ENCODE peak calls at places on chromosomes 3 and 15, in nine cellular contexts. B is cardiac fibroblast; H is GM12865; U is cardiac muscle cell; X is CD8-positive, alpha-beta T cell; S is mammary epithelial cell; C is ovary; J is A549; I is colonic mucosa. P is an unnamed sample.

GRCh38 chr3:185316740-185317407 is 46.1 kb upstream of the MAP3K13 start:
- DNase-seq in C (no peak), J (peak), X (no peak), S (peak), I (no peak), H (peak), B (peak), U (no peak), P (peak)

GRCh38 chr15:80132382-80132781 is 20.4 kb upstream of the FAH start:
- DNase-seq in S (no peak), X (no peak), J (no peak), I (no peak), C (no peak), U (no peak), B (no peak), H (no peak), P (no peak)

GRCh38 chr3:23865595-23866396 is 51.0 kb downstream of the NKIRAS1 start:
- DNase-seq in S (no peak), H (peak), J (peak), X (no peak), C (no peak), B (peak), U (peak), I (no peak), P (peak)

GRCh38 chr3:57951106-57951882 is 56.9 kb upstream of the FLNB start:
- DNase-seq in S (peak), I (peak), H (no peak), C (peak), U (peak), X (no peak), J (peak), B (peak), P (peak)

GRCh38 chr15:95470529-95470928 is 860.0 kb upstream of the NR2F2 start:
- DNase-seq in S (no peak), H (no peak), C (no peak), X (no peak), B (no peak), U (no peak), J (no peak), I (no peak), P (no peak)

GRCh38 chr3:189947068-189947467 is 173.6 kb downstream of the P3H2 start:
- DNase-seq in H (no peak), J (no peak), I (no peak), B (no peak), C (no peak), X (no peak), S (no peak), U (no peak), P (peak)

GRCh38 chr15:75170711-75171341 is 30.9 kb upstream of the C15orf39 start:
- DNase-seq in S (peak), I (no peak), B (no peak), J (no peak), C (no peak), U (peak), H (no peak), X (no peak), P (no peak)

GRCh38 chr3:115836944-115837343 is 213.6 kb downstream of the GAP43 start:
- DNase-seq in U (peak), S (no peak), X (no peak), B (peak), I (no peak), H (peak), J (peak), C (no peak), P (peak)

GRCh38 chr3:112302881-112303761 is 9.1 kb upstream of the SLC9C1 start:
- DNase-seq in X (no peak), B (no peak), H (peak), U (peak), I (no peak), J (no peak), S (no peak), C (no peak), P (peak)

GRCh38 chr3:47370887-47371697 is 9.7 kb upstream of the PTPN23 start:
- DNase-seq in S (no peak), J (no peak), I (peak), C (no peak), B (no peak), U (peak), X (no peak), H (peak), P (peak)

GRCh38 chr3:140176526-140176925 is 241.5 kb downstream of the CLSTN2 start:
- DNase-seq in C (no peak), U (no peak), H (no peak), X (no peak), J (no peak), S (no peak), I (no peak), B (peak), P (no peak)

GRCh38 chr3:119013951-119014350 is 20.7 kb downstream of the IGSF11 start:
- DNase-seq in U (no peak), J (no peak), I (no peak), C (no peak), X (no peak), B (no peak), H (no peak), S (no peak), P (no peak)

GRCh38 chr15:73375755-73376305 is 7.1 kb upstream of the HCN4 start:
- DNase-seq in J (no peak), H (no peak), C (no peak), S (no peak), B (no peak), I (no peak), U (peak), X (no peak), P (no peak)

GRCh38 chr3:124599779-124600693 is 130.2 kb upstream of the UMPS start:
- DNase-seq in C (no peak), S (peak), B (peak), J (peak), I (peak), X (no peak), H (no peak), U (peak), P (no peak)

GRCh38 chr3:159855599-159856495 is 132.8 kb upstream of the IL12A start:
- DNase-seq in S (no peak), I (no peak), X (no peak), C (no peak), U (no peak), J (no peak), B (no peak), H (no peak), P (peak)

GRCh38 chr3:87309601-87310000 is 33.2 kb upstream of the POU1F1 start:
- DNase-seq in J (peak), I (no peak), X (no peak), H (no peak), S (peak), B (no peak), C (no peak), U (no peak), P (no peak)

GRCh38 chr3:54008744-54009143 is 113.6 kb upstream of the CACNA2D3 start:
- DNase-seq in B (no peak), J (no peak), H (no peak), U (peak), I (no peak), X (no peak), C (no peak), S (no peak), P (no peak)

GRCh38 chr3:8458711-8459110 is 42.9 kb upstream of the LMCD1 start:
- DNase-seq in X (no peak), S (no peak), C (no peak), J (no peak), U (no peak), H (no peak), I (no peak), B (peak), P (no peak)

GRCh38 chr3:10435850-10436249 is 69.5 kb downstream of the ATP2B2 start:
- DNase-seq in J (no peak), U (no peak), B (no peak), I (no peak), S (no peak), C (no peak), H (no peak), X (no peak), P (no peak)
- TF ChIP-seq CTCF in J (no peak), U (no peak), B (no peak), I (no peak), S (no peak), C (no peak), H (no peak), X (no peak), P (no peak)

GRCh38 chr3:6585360-6585759 is 275.6 kb upstream of the GRM7 start:
- DNase-seq in C (no peak), S (no peak), U (no peak), I (no peak), H (no peak), B (no peak), X (no peak), J (no peak), P (no peak)

GRCh38 chr3:6577584-6577983 is 283.3 kb upstream of the GRM7 start:
- DNase-seq in J (no peak), S (no peak), H (no peak), B (no peak), U (no peak), X (no peak), I (no peak), C (no peak), P (no peak)

GRCh38 chr3:6578526-6578925 is 282.4 kb upstream of the GRM7 start:
- DNase-seq in I (no peak), B (peak), S (peak), X (no peak), J (no peak), U (no peak), H (no peak), C (no peak), P (no peak)

GRCh38 chr3:6580808-6581207 is 280.1 kb upstream of the GRM7 start:
- DNase-seq in B (no peak), X (no peak), S (no peak), H (no peak), C (no peak), U (peak), J (no peak), I (no peak), P (no peak)
- H3K4me3 ChIP-seq in B (no peak), X (no peak), S (no peak), H (no peak), C (no peak), U (no peak), J (no peak), I (no peak), P (no peak)

GRCh38 chr3:50147861-50148260 is 7.3 kb upstream of the SEMA3F start:
- DNase-seq in S (no peak), H (no peak), B (no peak), X (no peak), U (no peak), C (no peak), I (no peak), J (no peak), P (peak)

GRCh38 chr3:50147447-50147846 is 7.7 kb upstream of the SEMA3F start:
- DNase-seq in H (no peak), S (no peak), U (no peak), B (no peak), J (no peak), X (no peak), C (no peak), I (no peak), P (no peak)

GRCh38 chr3:50147016-50147415 is 8.1 kb upstream of the SEMA3F start:
- DNase-seq in B (no peak), H (no peak), U (no peak), S (no peak), I (no peak), X (no peak), C (no peak), J (no peak), P (no peak)

GRCh38 chr3:50150404-50150750 is 4.7 kb upstream of the SEMA3F start:
- DNase-seq in S (no peak), I (no peak), B (no peak), H (no peak), U (no peak), C (no peak), X (no peak), J (no peak), P (no peak)

GRCh38 chr3:50146316-50146901 is 8.7 kb upstream of the SEMA3F start:
- DNase-seq in C (no peak), X (no peak), H (no peak), U (no peak), J (no peak), B (no peak), I (no peak), S (peak), P (no peak)
- TF ChIP-seq CTCF in C (no peak), X (no peak), H (no peak), U (no peak), J (no peak), B (no peak), I (no peak), S (no peak), P (no peak)

GRCh38 chr15:98331676-98332075 is 316.7 kb upstream of the IGF1R start:
- DNase-seq in S (no peak), I (no peak), B (no peak), J (no peak), C (no peak), H (no peak), U (no peak), X (no peak), P (no peak)
- H3K4me3 ChIP-seq in S (no peak), I (no peak), B (no peak), J (no peak), C (no peak), H (no peak), U (no peak), X (no peak), P (no peak)

GRCh38 chr3:74067296-74067695 is 442.6 kb upstream of the PDZRN3 start:
- DNase-seq in I (no peak), U (no peak), J (no peak), C (no peak), X (no peak), B (peak), S (peak), H (no peak), P (peak)
- TF ChIP-seq CTCF in I (no peak), U (no peak), J (no peak), C (no peak), X (no peak), B (no peak), S (peak), H (no peak), P (peak)

DNA sequence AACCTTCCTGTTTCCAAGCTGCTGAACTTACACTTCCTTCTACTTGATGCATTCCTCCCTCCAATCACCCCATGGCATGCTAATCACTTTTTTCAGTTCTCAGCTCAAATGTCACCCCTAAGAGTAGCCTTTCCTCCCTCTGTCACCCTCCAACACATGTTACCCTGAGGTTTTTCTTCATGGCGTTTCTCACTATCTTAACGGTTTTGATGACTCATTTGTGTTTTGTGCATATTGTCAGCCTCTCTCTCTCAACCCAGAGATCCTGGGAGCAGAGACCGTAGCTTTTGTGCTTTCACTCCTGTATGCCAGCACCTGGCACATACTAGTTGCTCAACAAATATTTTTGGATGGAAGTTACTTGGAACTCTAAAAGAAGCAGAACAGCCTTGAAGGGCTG is 24.5 kb downstream of the LRRC3B start:
- DNase-seq in I (no peak), B (no peak), S (no peak), H (no peak), X (no peak), U (no peak), C (no peak), J (no peak), P (no peak)
- H3K4me3 ChIP-seq in I (no peak), B (no peak), S (no peak), H (no peak), X (no peak), U (no peak), C (no peak), J (no peak), P (no peak)

GRCh38 chr15:31442203-31443090 is 115.8 kb downstream of the KLF13 start:
- DNase-seq in S (peak), H (peak), X (no peak), U (no peak), I (peak), C (no peak), J (peak), B (peak), P (peak)
- TF ChIP-seq CTCF in S (no peak), H (no peak), X (peak), U (peak), I (no peak), C (no peak), J (peak), B (peak), P (peak)

P was measured in choroid plexus epithelial cell.